ENCODE peak calls at places on chromosomes 13 and 19, in seven cellular contexts. D is HCT116, Y is GM23248, K is GM23338, G is PC-3, O is hepatocyte, S is MM.1S. V is an unnamed sample. For H3K4me1 and H3K9me2, the result is how much of the 10 kb centered on the place peaks cover.

GRCh38 chr19:54448037-54448773 is 794 bp upstream of the LENG8 start:
- DNase-seq in S (peak), O (peak), G (peak), D (no peak), K (peak), Y (peak), V (peak)

GRCh38 chr13:20190481-20191310 is 2.0 kb downstream of the GJB2 start:
- DNase-seq in K (no peak), O (no peak), Y (peak), D (no peak), S (no peak), G (peak), V (no peak)

GRCh38 chr13:94656766-94657165 is 55.1 kb downstream of the GPR180 start:
- DNase-seq in S (peak), K (peak), G (peak), D (no peak), O (peak), Y (peak), V (no peak)

GRCh38 chr13:62697702-62698101 is 1282.1 kb upstream of the PCDH20 start:
- DNase-seq in Y (no peak), O (no peak), K (no peak), D (no peak), S (no peak), G (no peak), V (no peak)

GRCh38 chr13:73940098-73940497 is 194.1 kb downstream of the KLF12 start:
- DNase-seq in K (no peak), S (no peak), G (no peak), Y (no peak), D (no peak), O (no peak), V (no peak)

GRCh38 chr19:292951-293350 is 1.7 kb upstream of the PLPP2 start:
- DNase-seq in D (no peak), K (no peak), G (no peak), O (no peak), S (peak), Y (no peak), V (no peak)

GRCh38 chr13:110183925-110184324 is 123.0 kb downstream of the COL4A1 start:
- DNase-seq in D (no peak), O (no peak), S (no peak), G (no peak), K (no peak), Y (peak), V (no peak)

GRCh38 chr19:20315543-20315942 is 148.5 kb downstream of the ZNF486 start:
- DNase-seq in O (no peak), S (no peak), G (no peak), D (no peak), K (no peak), Y (no peak), V (no peak)

GRCh38 chr13:39415003-39415402 is 188.0 kb downstream of the LHFPL6 start:
- DNase-seq in Y (peak), S (no peak), D (no peak), G (no peak), K (no peak), O (no peak), V (no peak)

GRCh38 chr13:19864339-19865309 is 1.2 kb upstream of the ZMYM5 start:
- DNase-seq in G (peak), S (peak), O (peak), Y (peak), K (peak), D (no peak), V (peak)

DNA sequence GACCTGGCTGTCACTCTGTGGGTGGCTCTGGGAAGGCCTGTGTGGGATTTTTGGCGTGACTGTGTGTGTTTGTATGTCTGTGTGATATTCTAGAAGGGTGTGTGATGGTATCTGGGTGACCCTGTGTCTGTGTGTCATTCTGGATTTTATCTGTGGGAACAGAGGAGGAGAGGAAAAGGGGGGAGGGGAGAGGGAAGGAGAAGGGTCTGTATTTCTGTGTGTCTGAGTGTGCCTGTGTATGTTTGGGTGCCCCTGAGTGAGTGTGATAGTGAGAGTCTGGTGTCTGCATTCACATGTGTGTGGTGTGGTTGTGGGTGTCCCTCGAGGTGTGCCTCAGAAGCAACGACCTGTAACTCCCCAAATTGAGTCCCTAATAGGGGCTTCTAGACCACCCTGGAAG is 8.1 kb upstream of the NFIX start:
- DNase-seq in O (no peak), K (no peak), S (no peak), G (no peak), D (no peak), Y (no peak), V (no peak)
- TF ChIP-seq EZH2 in O (no peak), K (no peak), S (no peak), G (no peak), D (no peak), Y (no peak), V (no peak)

GRCh38 chr19:33391631-33392249 is 18.2 kb downstream of the CEBPG start:
- DNase-seq in O (no peak), S (no peak), Y (no peak), G (no peak), D (no peak), K (no peak), V (no peak)
- H3K4me1 ChIP-seq in O (half or more), S (under half), Y (under half), G (under half), D (under half), K (under half), V (under half)

GRCh38 chr13:29954082-29955043 is 103.9 kb upstream of the UBL3 start:
- DNase-seq in D (no peak), K (no peak), S (no peak), G (no peak), Y (no peak), O (no peak), V (no peak)

GRCh38 chr13:29952245-29952644 is 101.8 kb upstream of the UBL3 start:
- DNase-seq in G (no peak), K (no peak), Y (no peak), O (no peak), D (no peak), S (no peak), V (peak)

GRCh38 chr13:29955137-29955650 is 104.8 kb upstream of the UBL3 start:
- DNase-seq in Y (no peak), S (no peak), G (no peak), K (no peak), D (no peak), O (no peak), V (no peak)

GRCh38 chr13:29956771-29957170 is 106.4 kb upstream of the UBL3 start:
- DNase-seq in S (no peak), Y (no peak), D (no peak), K (no peak), O (no peak), G (no peak), V (no peak)

DNA sequence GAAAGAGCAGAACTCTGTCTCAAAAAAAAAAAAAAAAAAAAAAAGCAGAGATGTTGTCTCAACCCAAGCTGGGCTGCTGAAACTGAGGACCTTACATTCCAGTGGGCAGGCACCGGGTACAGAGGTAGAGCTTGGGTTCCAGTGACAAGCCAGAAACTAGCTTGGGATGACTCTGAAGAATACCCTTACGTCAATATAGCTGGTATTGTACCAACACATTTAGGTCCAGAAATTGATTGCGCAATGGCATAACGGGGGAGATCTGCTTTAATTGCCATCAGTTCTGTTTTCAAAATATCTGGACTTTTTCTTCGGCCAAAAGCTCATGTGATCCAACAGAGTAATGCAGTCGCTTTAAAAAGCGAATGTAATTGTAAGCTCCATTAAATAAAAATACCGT is 103.1 kb upstream of the UBL3 start:
- DNase-seq in G (no peak), O (no peak), K (no peak), Y (peak), S (no peak), D (no peak), V (no peak)
- H3K9me2 ChIP-seq in G (under half), O (under half), K (under half), Y (under half), S (under half), D (under half), V (under half)

GRCh38 chr13:26412961-26413716 is 144.3 kb upstream of the WASF3 start:
- DNase-seq in Y (no peak), O (no peak), D (no peak), K (no peak), G (no peak), S (no peak), V (no peak)

GRCh38 chr13:26406791-26407190 is 150.7 kb upstream of the WASF3 start:
- DNase-seq in K (no peak), D (no peak), O (no peak), S (no peak), Y (peak), G (no peak), V (no peak)

GRCh38 chr13:26412263-26412662 is 145.2 kb upstream of the WASF3 start:
- DNase-seq in O (no peak), K (no peak), G (no peak), S (no peak), D (no peak), Y (no peak), V (no peak)
- TF ChIP-seq EZH2 in O (no peak), K (no peak), G (no peak), S (no peak), D (no peak), Y (no peak), V (no peak)

DNA sequence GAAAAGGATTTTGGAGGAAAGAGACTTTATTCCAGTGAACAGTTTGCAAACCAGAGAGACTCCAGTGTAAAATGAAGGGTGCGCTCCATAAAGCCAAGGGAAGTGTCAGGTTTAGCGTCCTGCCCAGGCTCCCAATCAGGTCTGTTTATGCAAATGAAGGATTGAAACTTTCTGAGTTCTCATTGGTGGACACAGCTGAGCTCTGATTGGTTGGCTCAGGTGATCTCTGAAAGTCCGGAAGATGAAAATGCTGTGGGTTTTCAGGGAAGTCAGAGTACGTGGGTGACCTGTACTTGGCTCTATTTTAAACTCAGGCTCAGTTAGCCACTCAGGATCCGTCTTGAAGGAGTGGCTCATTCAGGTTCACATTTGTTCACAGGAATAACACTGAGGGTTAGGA is 28.7 kb upstream of the CD33 start:
- DNase-seq in S (no peak), D (no peak), Y (no peak), O (no peak), K (no peak), G (no peak), V (no peak)
- H3K4me1 ChIP-seq in S (under half), D (under half), Y (under half), O (under half), K (under half), G (under half), V (under half)

GRCh38 chr19:18221815-18222725 is 4.2 kb downstream of the PDE4C start:
- DNase-seq in G (no peak), O (no peak), K (no peak), D (no peak), Y (no peak), S (no peak), V (no peak)
- H3K9me2 ChIP-seq in G (under half), O (under half), K (under half), D (under half), Y (under half), S (under half), V (under half)

GRCh38 chr13:27969866-27970229 is 733 bp upstream of the CDX2 start:
- DNase-seq in G (no peak), Y (no peak), S (no peak), O (no peak), D (no peak), K (no peak), V (no peak)

GRCh38 chr13:27967736-27968315 is 1.3 kb downstream of the CDX2 start:
- DNase-seq in S (no peak), K (peak), Y (no peak), G (no peak), O (no peak), D (no peak), V (no peak)

GRCh38 chr13:27967203-27967735 is 1.8 kb downstream of the CDX2 start:
- DNase-seq in D (no peak), K (peak), S (no peak), Y (no peak), O (no peak), G (no peak), V (no peak)

GRCh38 chr13:27969073-27969865 is at the start of gene CDX2:
- DNase-seq in O (peak), K (peak), Y (no peak), G (no peak), D (peak), S (no peak), V (no peak)

DNA sequence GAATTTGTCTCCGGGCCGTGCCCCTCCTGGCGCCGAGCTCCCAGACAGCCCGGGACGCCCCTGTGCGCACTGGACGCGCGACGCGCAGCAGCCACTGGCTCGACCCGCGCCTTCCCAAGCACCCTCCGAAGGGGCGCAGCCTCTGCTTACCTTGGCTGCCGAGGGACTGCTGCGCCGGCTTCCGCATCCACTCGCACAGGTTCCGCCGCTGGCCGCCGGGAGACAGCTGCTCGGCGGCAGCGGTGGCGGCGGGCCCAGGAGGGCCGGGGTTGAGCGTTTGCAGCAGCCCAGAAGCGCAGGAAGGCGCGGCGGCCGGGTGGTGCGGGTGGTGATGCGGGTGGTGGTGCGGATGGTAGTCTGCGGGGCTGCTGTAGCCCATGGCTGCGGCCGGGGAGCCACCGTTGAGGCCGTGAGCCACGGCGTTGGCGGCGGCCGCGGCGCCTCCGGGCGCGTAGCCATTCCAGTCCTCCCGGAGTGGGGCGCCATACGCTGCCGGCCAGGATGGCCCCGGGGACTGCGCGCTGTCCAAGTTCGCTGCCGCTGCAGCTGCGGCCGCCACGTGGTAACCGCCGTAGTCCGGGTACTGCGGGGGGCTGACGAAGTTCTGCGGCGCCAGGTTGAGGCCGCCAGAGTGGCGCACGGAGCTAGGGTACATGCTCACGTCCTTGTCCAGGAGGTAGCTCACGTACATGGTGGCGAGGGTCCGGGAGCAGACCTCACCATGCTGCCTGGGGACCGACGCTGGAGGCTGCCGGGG is 621 bp downstream of the CDX2 start:
- DNase-seq in K (peak), D (no peak), S (no peak), O (no peak), Y (no peak), G (no peak), V (no peak)
- TF ChIP-seq EZH2 in K (peak), D (no peak), S (no peak), O (peak), Y (no peak), G (peak), V (no peak)

V was measured in PC-9.